ENCODE peak calls at places on chromosomes 16 and 17, in nine cellular contexts. One of them, this sample, is unnamed.

GRCh38 chr16:2914233-2914632 is 2.5 kb downstream of the FLYWCH1 start:
- DNase-seq in esophagus squamous epithelium: no peak
- DNase-seq in heart right ventricle: no peak
- DNase-seq in choroid plexus epithelial cell: no peak
- DNase-seq in brain microvascular endothelial cell: no peak
- DNase-seq in body of pancreas: no peak
- DNase-seq in A549: no peak
- DNase-seq in AG04450: no peak
- DNase-seq in fibroblast of the aortic adventitia: no peak
- DNase-seq in this sample: no peak

GRCh38 chr16:68910051-68910450 is 66.7 kb downstream of the TANGO6 start:
- DNase-seq in fibroblast of the aortic adventitia: no peak
- DNase-seq in brain microvascular endothelial cell: no peak
- DNase-seq in body of pancreas: peak; percentile 75
- DNase-seq in choroid plexus epithelial cell: no peak
- DNase-seq in heart right ventricle: no peak
- DNase-seq in A549: no peak
- DNase-seq in AG04450: no peak
- DNase-seq in esophagus squamous epithelium: no peak
- DNase-seq in this sample: no peak

GRCh38 chr17:34654871-34655270 is 75.5 kb downstream of the TMEM132E start:
- DNase-seq in AG04450: no peak
- DNase-seq in choroid plexus epithelial cell: no peak
- DNase-seq in esophagus squamous epithelium: no peak
- DNase-seq in A549: no peak
- DNase-seq in fibroblast of the aortic adventitia: no peak
- DNase-seq in heart right ventricle: no peak
- DNase-seq in body of pancreas: no peak
- DNase-seq in brain microvascular endothelial cell: no peak
- DNase-seq in this sample: no peak

GRCh38 chr17:79124513-79125209 is 50.0 kb downstream of the ENGASE start:
- DNase-seq in A549: no peak
- DNase-seq in fibroblast of the aortic adventitia: no peak
- DNase-seq in choroid plexus epithelial cell: no peak
- DNase-seq in brain microvascular endothelial cell: no peak
- DNase-seq in AG04450: no peak
- DNase-seq in body of pancreas: no peak
- DNase-seq in esophagus squamous epithelium: no peak
- DNase-seq in heart right ventricle: no peak
- DNase-seq in this sample: no peak

GRCh38 chr17:74369221-74369620 is 1.9 kb downstream of the GPR142 start:
- DNase-seq in body of pancreas: peak; percentile 41
- DNase-seq in AG04450: no peak
- DNase-seq in brain microvascular endothelial cell: no peak
- DNase-seq in heart right ventricle: peak; percentile 51
- DNase-seq in esophagus squamous epithelium: no peak
- DNase-seq in choroid plexus epithelial cell: no peak
- DNase-seq in A549: no peak
- DNase-seq in fibroblast of the aortic adventitia: no peak
- DNase-seq in this sample: no peak

GRCh38 chr16:30555848-30556473 is 2.2 kb downstream of the ZNF764 start:
- DNase-seq in heart right ventricle: no peak
- DNase-seq in brain microvascular endothelial cell: no peak
- DNase-seq in AG04450: no peak
- DNase-seq in fibroblast of the aortic adventitia: no peak
- DNase-seq in A549: no peak
- DNase-seq in choroid plexus epithelial cell: no peak
- DNase-seq in esophagus squamous epithelium: no peak
- DNase-seq in body of pancreas: no peak
- DNase-seq in this sample: no peak

GRCh38 chr17:75265614-75266314 is 4.1 kb downstream of the MRPS7 start:
- DNase-seq in body of pancreas: no peak
- DNase-seq in AG04450: no peak
- DNase-seq in choroid plexus epithelial cell: no peak
- DNase-seq in fibroblast of the aortic adventitia: no peak
- DNase-seq in heart right ventricle: no peak
- DNase-seq in brain microvascular endothelial cell: no peak
- DNase-seq in A549: no peak
- DNase-seq in esophagus squamous epithelium: no peak
- DNase-seq in this sample: no peak

GRCh38 chr17:79046501-79047280 is 22.7 kb downstream of the C1QTNF1 start:
- DNase-seq in AG04450: no peak
- DNase-seq in fibroblast of the aortic adventitia: peak; percentile 69
- DNase-seq in esophagus squamous epithelium: no peak
- DNase-seq in A549: no peak
- DNase-seq in heart right ventricle: peak; percentile 66
- DNase-seq in body of pancreas: no peak
- DNase-seq in brain microvascular endothelial cell: no peak
- DNase-seq in choroid plexus epithelial cell: no peak
- DNase-seq in this sample: no peak

GRCh38 chr16:85930321-85930720 is 31.4 kb downstream of the IRF8 start:
- DNase-seq in choroid plexus epithelial cell: no peak
- DNase-seq in body of pancreas: no peak
- DNase-seq in fibroblast of the aortic adventitia: no peak
- DNase-seq in esophagus squamous epithelium: no peak
- DNase-seq in brain microvascular endothelial cell: no peak
- DNase-seq in AG04450: no peak
- DNase-seq in heart right ventricle: no peak
- DNase-seq in A549: no peak
- DNase-seq in this sample: no peak

GRCh38 chr16:88534731-88535141 is 35.5 kb upstream of the ZC3H18 start:
- DNase-seq in A549: peak; percentile 71
- DNase-seq in esophagus squamous epithelium: no peak
- DNase-seq in AG04450: no peak
- DNase-seq in choroid plexus epithelial cell: peak; percentile 67
- DNase-seq in heart right ventricle: peak; percentile 49
- DNase-seq in fibroblast of the aortic adventitia: no peak
- DNase-seq in body of pancreas: no peak
- DNase-seq in brain microvascular endothelial cell: peak; percentile 13
- DNase-seq in this sample: peak; percentile 35

GRCh38 chr17:81840826-81841778 is 6.3 kb upstream of the PPP1R27 start:
- DNase-seq in esophagus squamous epithelium: no peak
- DNase-seq in heart right ventricle: no peak
- DNase-seq in brain microvascular endothelial cell: no peak
- DNase-seq in fibroblast of the aortic adventitia: no peak
- DNase-seq in AG04450: no peak
- DNase-seq in A549: no peak
- DNase-seq in choroid plexus epithelial cell: no peak
- DNase-seq in body of pancreas: peak; percentile 83
- DNase-seq in this sample: no peak

GRCh38 chr16:19417640-19418039 is at the start of gene TMC5:
- DNase-seq in esophagus squamous epithelium: no peak
- DNase-seq in fibroblast of the aortic adventitia: no peak
- DNase-seq in choroid plexus epithelial cell: no peak
- DNase-seq in AG04450: no peak
- DNase-seq in brain microvascular endothelial cell: no peak
- DNase-seq in body of pancreas: no peak
- DNase-seq in A549: no peak
- DNase-seq in heart right ventricle: no peak
- DNase-seq in this sample: no peak

GRCh38 chr17:57490446-57490845 is 234.1 kb downstream of the MSI2 start:
- DNase-seq in heart right ventricle: no peak
- DNase-seq in brain microvascular endothelial cell: no peak
- DNase-seq in choroid plexus epithelial cell: no peak
- DNase-seq in A549: no peak
- DNase-seq in fibroblast of the aortic adventitia: peak; percentile 55
- DNase-seq in AG04450: no peak
- DNase-seq in esophagus squamous epithelium: no peak
- DNase-seq in body of pancreas: no peak
- DNase-seq in this sample: no peak

GRCh38 chr17:59899099-59899498 is 6.2 kb downstream of the RPS6KB1 start:
- DNase-seq in heart right ventricle: no peak
- DNase-seq in AG04450: no peak
- DNase-seq in esophagus squamous epithelium: no peak
- DNase-seq in brain microvascular endothelial cell: no peak
- DNase-seq in choroid plexus epithelial cell: peak; percentile 72
- DNase-seq in fibroblast of the aortic adventitia: peak; percentile 69
- DNase-seq in body of pancreas: no peak
- DNase-seq in A549: no peak
- DNase-seq in this sample: no peak

GRCh38 chr16:84085271-84085667 is 31.5 kb downstream of the MBTPS1 start:
- DNase-seq in brain microvascular endothelial cell: no peak
- DNase-seq in fibroblast of the aortic adventitia: no peak
- DNase-seq in choroid plexus epithelial cell: no peak
- DNase-seq in heart right ventricle: no peak
- DNase-seq in AG04450: no peak
- DNase-seq in A549: no peak
- DNase-seq in body of pancreas: no peak
- DNase-seq in esophagus squamous epithelium: no peak
- DNase-seq in this sample: no peak

GRCh38 chr17:42422412-42422957 is 571 bp downstream of the CAVIN1 start:
- DNase-seq in esophagus squamous epithelium: no peak
- DNase-seq in heart right ventricle: peak; percentile 54
- DNase-seq in body of pancreas: peak; percentile 48
- DNase-seq in A549: no peak
- DNase-seq in AG04450: no peak
- DNase-seq in fibroblast of the aortic adventitia: no peak
- DNase-seq in choroid plexus epithelial cell: peak; percentile 52
- DNase-seq in brain microvascular endothelial cell: no peak
- DNase-seq in this sample: no peak

GRCh38 chr17:79244665-79245064 is 170.0 kb downstream of the ENGASE start:
- DNase-seq in fibroblast of the aortic adventitia: no peak
- DNase-seq in brain microvascular endothelial cell: no peak
- DNase-seq in heart right ventricle: no peak
- DNase-seq in choroid plexus epithelial cell: no peak
- DNase-seq in A549: no peak
- DNase-seq in esophagus squamous epithelium: no peak
- DNase-seq in AG04450: no peak
- DNase-seq in body of pancreas: no peak
- DNase-seq in this sample: no peak

GRCh38 chr17:62172492-62173291 is 107.6 kb upstream of the MED13 start:
- DNase-seq in choroid plexus epithelial cell: no peak
- DNase-seq in brain microvascular endothelial cell: no peak
- DNase-seq in AG04450: no peak
- DNase-seq in fibroblast of the aortic adventitia: peak; percentile 75
- DNase-seq in A549: no peak
- DNase-seq in body of pancreas: no peak
- DNase-seq in heart right ventricle: no peak
- DNase-seq in esophagus squamous epithelium: no peak
- DNase-seq in this sample: peak; percentile 58

DNA sequence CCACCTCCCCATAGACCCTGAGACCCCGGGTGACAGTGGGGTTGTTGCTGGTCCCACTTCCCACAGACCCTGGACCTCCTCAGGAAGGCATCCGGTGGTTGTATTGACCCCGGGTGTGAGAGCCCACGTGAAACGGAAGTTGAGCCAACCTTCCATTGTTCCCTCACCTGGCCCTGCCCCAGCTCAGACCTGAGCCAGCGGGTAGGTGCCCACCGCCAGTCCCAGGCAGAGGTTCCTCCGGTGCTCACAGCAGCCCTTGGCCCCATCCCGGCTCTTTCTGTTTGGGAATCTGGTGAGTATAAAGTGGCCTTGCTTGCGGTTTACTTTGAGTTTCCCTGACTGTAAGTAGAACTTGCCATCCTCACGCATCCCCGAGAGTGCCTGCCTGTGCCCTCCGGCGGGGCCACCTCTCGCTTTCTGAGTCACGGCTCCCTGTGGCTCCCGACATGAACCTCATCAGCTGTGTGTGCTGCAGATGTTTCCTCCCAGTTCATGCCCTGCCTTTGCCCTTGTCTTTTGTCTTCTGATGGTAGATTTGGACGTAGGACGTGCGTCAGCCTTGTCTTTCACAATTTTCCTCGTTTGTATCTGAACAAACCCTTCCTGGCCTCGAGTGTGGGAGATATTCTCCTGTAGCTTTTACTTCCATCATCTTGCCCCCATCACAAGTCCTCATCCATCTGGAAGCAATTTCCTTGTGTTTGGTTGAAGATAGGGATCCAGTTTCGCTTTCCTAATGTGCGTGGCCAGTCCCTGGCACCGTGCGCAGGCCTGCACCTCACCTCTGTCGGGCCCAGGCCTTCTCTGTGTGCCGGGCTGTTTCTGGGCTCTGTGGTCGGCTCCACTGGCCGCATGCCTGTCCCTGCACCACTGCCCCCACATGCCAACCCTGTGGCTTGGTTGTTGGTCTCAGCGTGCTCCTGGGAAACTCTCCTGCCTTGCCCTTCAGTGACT is 76.0 kb downstream of the METRNL start:
- DNase-seq in body of pancreas: no peak
- DNase-seq in fibroblast of the aortic adventitia: peak; percentile 5
- DNase-seq in brain microvascular endothelial cell: peak; percentile 68
- DNase-seq in heart right ventricle: no peak
- DNase-seq in AG04450: no peak
- DNase-seq in choroid plexus epithelial cell: peak; percentile 83
- DNase-seq in A549: no peak
- DNase-seq in esophagus squamous epithelium: no peak
- DNase-seq in this sample: peak; percentile 23
- H3K4me3 ChIP-seq in body of pancreas: no peak overlapping the region
- H3K4me3 ChIP-seq in fibroblast of the aortic adventitia: no peak overlapping the region
- H3K4me3 ChIP-seq in brain microvascular endothelial cell: no peak overlapping the region
- H3K4me3 ChIP-seq in heart right ventricle: no peak overlapping the region
- H3K4me3 ChIP-seq in AG04450: no peak overlapping the region
- H3K4me3 ChIP-seq in choroid plexus epithelial cell: no peak overlapping the region
- H3K4me3 ChIP-seq in A549: no peak overlapping the region
- H3K4me3 ChIP-seq in esophagus squamous epithelium: no peak overlapping the region
- H3K4me3 ChIP-seq in this sample: no peak overlapping the region

GRCh38 chr17:10628756-10629155 is 28.4 kb downstream of the MYH3 start:
- DNase-seq in heart right ventricle: no peak
- DNase-seq in brain microvascular endothelial cell: no peak
- DNase-seq in fibroblast of the aortic adventitia: no peak
- DNase-seq in A549: no peak
- DNase-seq in choroid plexus epithelial cell: no peak
- DNase-seq in esophagus squamous epithelium: no peak
- DNase-seq in AG04450: no peak
- DNase-seq in body of pancreas: no peak
- DNase-seq in this sample: no peak
- TF ChIP-seq CTCF in heart right ventricle: no peak
- TF ChIP-seq CTCF in brain microvascular endothelial cell: peak; percentile 53
- TF ChIP-seq CTCF in fibroblast of the aortic adventitia: peak; percentile 41
- TF ChIP-seq CTCF in A549: peak; percentile 25
- TF ChIP-seq CTCF in choroid plexus epithelial cell: peak; percentile 42
- TF ChIP-seq CTCF in esophagus squamous epithelium: no peak
- TF ChIP-seq CTCF in AG04450: peak; percentile 29
- TF ChIP-seq CTCF in body of pancreas: no peak
- TF ChIP-seq CTCF in this sample: peak; percentile 19

GRCh38 chr16:49148410-49148809 is 133.2 kb downstream of the CBLN1 start:
- DNase-seq in choroid plexus epithelial cell: no peak
- DNase-seq in A549: no peak
- DNase-seq in AG04450: no peak
- DNase-seq in body of pancreas: no peak
- DNase-seq in esophagus squamous epithelium: no peak
- DNase-seq in fibroblast of the aortic adventitia: no peak
- DNase-seq in brain microvascular endothelial cell: no peak
- DNase-seq in heart right ventricle: no peak
- DNase-seq in this sample: no peak
- H3K4me3 ChIP-seq in choroid plexus epithelial cell: no peak overlapping the region
- H3K4me3 ChIP-seq in A549: no peak overlapping the region
- H3K4me3 ChIP-seq in AG04450: no peak overlapping the region
- H3K4me3 ChIP-seq in body of pancreas: no peak overlapping the region
- H3K4me3 ChIP-seq in esophagus squamous epithelium: no peak overlapping the region
- H3K4me3 ChIP-seq in fibroblast of the aortic adventitia: no peak overlapping the region
- H3K4me3 ChIP-seq in brain microvascular endothelial cell: no peak overlapping the region
- H3K4me3 ChIP-seq in heart right ventricle: no peak overlapping the region
- H3K4me3 ChIP-seq in this sample: no peak overlapping the region

DNA sequence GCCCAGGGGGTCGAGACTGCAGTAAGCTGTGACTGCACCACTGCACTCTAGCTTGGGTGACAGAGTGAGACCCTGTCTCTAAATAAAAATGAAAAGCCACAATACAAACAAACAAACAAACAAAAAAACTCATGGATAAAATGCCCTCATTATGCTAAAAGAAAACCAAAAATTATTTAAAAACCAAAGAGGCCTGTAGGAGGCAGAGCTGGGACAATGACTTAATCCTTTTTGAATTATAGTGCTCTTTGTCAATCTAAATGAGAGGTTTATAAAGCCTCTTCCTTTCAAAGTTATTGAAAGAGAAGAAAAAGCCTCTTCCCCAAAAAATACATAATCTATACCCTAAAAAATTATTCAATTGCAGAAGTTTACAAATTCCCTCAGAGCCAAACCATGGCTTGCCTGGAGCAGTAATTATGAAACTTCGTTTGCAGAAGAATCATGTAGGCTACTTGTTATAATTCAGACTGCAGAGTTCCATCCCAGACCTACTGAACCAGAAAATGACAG is 18.5 kb downstream of the CRLF3 start:
- DNase-seq in esophagus squamous epithelium: no peak
- DNase-seq in choroid plexus epithelial cell: no peak
- DNase-seq in AG04450: no peak
- DNase-seq in fibroblast of the aortic adventitia: no peak
- DNase-seq in A549: no peak
- DNase-seq in heart right ventricle: no peak
- DNase-seq in brain microvascular endothelial cell: no peak
- DNase-seq in body of pancreas: no peak
- DNase-seq in this sample: no peak
- TF ChIP-seq CTCF in esophagus squamous epithelium: peak; percentile 13
- TF ChIP-seq CTCF in choroid plexus epithelial cell: peak; percentile 39
- TF ChIP-seq CTCF in AG04450: peak; percentile 19
- TF ChIP-seq CTCF in fibroblast of the aortic adventitia: peak; percentile 11
- TF ChIP-seq CTCF in A549: peak; percentile 17
- TF ChIP-seq CTCF in heart right ventricle: no peak
- TF ChIP-seq CTCF in brain microvascular endothelial cell: peak; percentile 7
- TF ChIP-seq CTCF in body of pancreas: no peak
- TF ChIP-seq CTCF in this sample: peak; percentile 31

This sample was measured in fibroblast of pulmonary artery.